ENCODE peak calls at places on chromosomes 5 and 9, in five cellular contexts. L, Z, W, X and J are unnamed samples.

GRCh38 chr9:107174441-107174840 is 108.6 kb upstream of the RAD23B start:
- DNase-seq in L (no peak), Z (no peak), W (no peak), X (no peak), J (no peak)

GRCh38 chr5:111309384-111309783 is 85.2 kb downstream of the CAMK4 start:
- DNase-seq in L (no peak), Z (no peak), W (no peak), X (no peak), J (no peak)

GRCh38 chr9:82721596-82721995 is 341.3 kb downstream of the RASEF start:
- DNase-seq in L (no peak), Z (no peak), W (no peak), X (no peak), J (no peak)

GRCh38 chr5:73564018-73564417 is 1.4 kb downstream of the ANKRA2 start:
- DNase-seq in L (no peak), Z (no peak), W (no peak), X (no peak), J (no peak)

GRCh38 chr5:162230348-162230747 is 162.8 kb downstream of the GABRG2 start:
- DNase-seq in L (no peak), Z (no peak), W (no peak), X (no peak), J (no peak)

GRCh38 chr5:72108200-72109050 is 1.1 kb downstream of the MAP1B start:
- DNase-seq in L (peak; percentile 82), Z (peak; percentile 62), W (peak; percentile 74), X (no peak), J (peak; percentile 77)

GRCh38 chr5:79621056-79621455 is 8.8 kb downstream of the TENT2 start:
- DNase-seq in L (no peak), Z (no peak), W (no peak), X (no peak), J (no peak)

GRCh38 chr5:135359374-135360165 is 39.5 kb downstream of the MACROH2A1 start:
- DNase-seq in L (no peak), Z (no peak), W (no peak), X (no peak), J (peak; percentile 12)

GRCh38 chr5:123720339-123720738 is 208.4 kb downstream of the CSNK1G3 start:
- DNase-seq in L (no peak), Z (no peak), W (no peak), X (no peak), J (no peak)

GRCh38 chr5:168184103-168184502 is 107.3 kb upstream of the WWC1 start:
- DNase-seq in L (no peak), Z (no peak), W (no peak), X (no peak), J (no peak)

GRCh38 chr9:74497750-74498615 is 848 bp downstream of the RORB start:
- DNase-seq in L (peak; percentile 34), Z (no peak), W (no peak), X (no peak), J (peak; percentile 77)

GRCh38 chr9:124118894-124119293 is 107.3 kb downstream of the LHX2 start:
- DNase-seq in L (no peak), Z (no peak), W (no peak), X (no peak), J (no peak)

GRCh38 chr5:60797482-60798153 is 46.5 kb downstream of the ELOVL7 start:
- DNase-seq in L (no peak), Z (no peak), W (no peak), X (no peak), J (no peak)

DNA sequence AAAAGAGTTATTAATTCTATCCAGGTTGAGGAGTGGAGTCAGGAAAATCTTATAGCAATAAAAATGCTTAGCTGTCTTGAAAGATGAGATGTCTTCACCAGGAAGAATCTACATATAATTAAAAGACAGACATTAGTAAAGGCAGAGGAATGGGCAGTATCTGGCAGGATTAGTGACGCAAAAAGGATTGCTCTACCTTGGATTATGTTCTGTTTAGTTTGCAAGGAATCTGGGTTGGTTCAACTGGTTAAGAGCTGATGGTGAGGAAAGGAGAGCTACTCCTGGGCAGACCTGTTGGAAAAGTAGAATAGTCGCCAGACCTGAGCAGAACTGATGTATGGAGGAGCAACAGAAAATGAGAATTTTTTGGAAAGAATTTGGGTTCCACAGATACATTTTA is 318.5 kb downstream of the ADGRV1 start:
- DNase-seq in L (no peak), Z (no peak), W (no peak), X (no peak), J (no peak)
- H3K27ac ChIP-seq in L (no peak overlapping the region), Z (no peak overlapping the region), W (no peak overlapping the region), X (no peak overlapping the region), J (no peak overlapping the region)

DNA sequence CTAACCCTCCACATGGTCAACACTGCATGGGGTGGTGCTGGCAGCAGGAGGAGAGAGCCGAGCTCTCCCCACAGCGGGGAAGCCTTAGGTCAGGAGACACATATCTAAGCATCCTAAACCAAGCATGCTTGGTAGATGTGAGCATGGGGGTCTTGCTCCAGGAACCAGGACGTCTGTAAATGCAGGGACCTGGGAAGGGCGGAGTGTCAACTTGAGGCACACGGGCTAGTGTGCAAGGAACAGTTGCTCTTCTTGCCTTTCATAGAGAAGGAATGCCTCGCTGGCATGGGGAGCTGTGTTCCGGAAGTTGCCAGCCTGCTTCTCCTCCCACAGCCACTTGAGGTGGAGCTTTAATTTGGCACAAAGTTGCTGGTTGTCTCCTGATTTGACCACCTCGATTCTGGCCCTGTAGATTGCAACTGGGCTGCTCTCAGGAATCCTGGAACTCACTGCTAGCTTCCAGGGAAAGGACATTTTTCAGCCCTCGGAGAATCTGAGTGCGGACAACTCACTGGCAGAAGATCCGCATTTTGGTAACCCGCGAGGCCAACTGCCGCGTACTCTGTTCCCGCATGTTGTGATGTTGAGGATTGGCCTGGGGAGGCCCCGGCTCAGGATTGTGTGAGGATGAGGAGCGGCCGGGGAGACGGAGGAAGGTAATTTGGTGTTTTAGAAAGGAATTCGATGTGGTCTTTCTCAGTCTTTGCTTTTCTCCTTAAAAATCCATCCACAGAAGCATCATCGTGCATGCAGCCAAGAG is 370.3 kb upstream of the IRX1 start:
- DNase-seq in L (no peak), Z (no peak), W (no peak), X (no peak), J (peak; percentile 54)
- H3K4me1 ChIP-seq in L (no peaks in the 10 kb centered on the region), Z (no peaks in the 10 kb centered on the region), W (no peaks in the 10 kb centered on the region), X (no peaks in the 10 kb centered on the region), J (no peaks in the 10 kb centered on the region)

DNA sequence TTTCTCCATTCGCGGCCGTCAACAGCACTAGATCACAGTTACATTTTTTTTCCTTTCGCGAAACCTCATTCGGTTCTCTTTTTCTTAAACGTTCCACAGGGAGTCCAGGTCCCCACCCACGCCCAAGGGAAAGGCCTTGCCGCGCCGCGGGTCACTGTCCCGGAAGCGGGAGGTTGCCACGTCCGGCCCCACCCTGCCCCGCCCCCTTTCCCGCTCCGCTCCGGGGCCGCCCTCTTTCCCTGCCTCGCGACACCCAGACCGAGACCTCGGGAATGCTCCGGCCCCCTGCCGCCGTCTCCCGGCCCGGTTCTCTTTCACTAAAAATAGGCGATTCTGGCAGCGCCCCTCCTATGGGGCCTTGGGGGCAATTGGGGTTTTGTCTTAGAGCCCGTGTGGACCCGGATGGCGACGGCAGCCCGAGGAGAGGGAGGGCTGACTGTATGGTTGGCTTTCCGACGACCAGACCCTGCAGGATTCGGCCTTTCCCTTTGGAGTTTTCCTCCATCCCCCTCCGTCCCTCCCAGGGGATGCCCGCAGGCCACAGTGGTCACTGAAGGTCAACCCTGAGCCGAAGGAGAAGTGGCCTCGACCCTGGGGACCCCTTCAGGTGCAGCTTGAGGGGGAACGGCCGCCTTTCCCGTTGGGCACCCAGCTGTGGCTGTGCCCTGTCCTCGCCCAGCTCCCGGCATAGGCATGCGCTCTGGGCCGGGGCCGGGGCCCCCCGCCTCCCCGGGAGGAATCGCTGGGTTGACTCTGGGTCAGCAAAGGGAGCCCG is 2.8 kb upstream of the RACK1 start:
- DNase-seq in L (peak; percentile 94), Z (peak; percentile 87), W (peak; percentile 91), X (no peak), J (peak; percentile 95)
- TF ChIP-seq POLR2A in L (peak; percentile 58), Z (peak; percentile 76), W (peak; percentile 57), X (peak; percentile 81), J (peak; percentile 35)

GRCh38 chr9:18489861-18490260 is 15.9 kb downstream of the ADAMTSL1 start:
- DNase-seq in L (no peak), Z (no peak), W (no peak), X (no peak), J (no peak)
- H3K27ac ChIP-seq in L (peak overlapping the region; percentile 2), Z (no peak overlapping the region), W (peak overlapping the region; percentile 89), X (peak overlapping the region; percentile 64), J (no peak overlapping the region)

DNA sequence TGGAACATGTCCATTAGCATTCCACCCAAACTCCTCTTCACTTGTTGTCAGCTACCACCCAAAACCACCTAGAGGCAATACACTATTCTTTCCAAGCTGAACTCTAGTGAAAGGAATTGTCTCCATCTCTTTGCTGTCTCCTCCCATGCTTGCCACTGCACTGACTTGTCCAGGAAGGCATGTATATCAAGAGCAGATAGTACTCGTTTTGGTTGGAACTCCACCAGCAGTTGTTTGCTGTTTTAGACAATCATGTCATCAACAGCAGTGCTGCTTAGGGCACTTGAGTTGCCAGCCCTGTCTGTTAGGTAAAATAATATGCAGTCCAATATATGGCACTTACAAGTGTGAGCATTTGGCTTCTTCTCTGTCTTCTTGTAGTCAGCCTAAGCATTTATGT is 80.0 kb upstream of the SAP30L start:
- DNase-seq in L (no peak), Z (no peak), W (no peak), X (no peak), J (no peak)
- H3K4me1 ChIP-seq in L (peaks cover 15% of the 10 kb centered on the region), Z (peaks cover 9% of the 10 kb centered on the region), W (no peaks in the 10 kb centered on the region), X (peaks cover 21% of the 10 kb centered on the region), J (no peaks in the 10 kb centered on the region)

DNA sequence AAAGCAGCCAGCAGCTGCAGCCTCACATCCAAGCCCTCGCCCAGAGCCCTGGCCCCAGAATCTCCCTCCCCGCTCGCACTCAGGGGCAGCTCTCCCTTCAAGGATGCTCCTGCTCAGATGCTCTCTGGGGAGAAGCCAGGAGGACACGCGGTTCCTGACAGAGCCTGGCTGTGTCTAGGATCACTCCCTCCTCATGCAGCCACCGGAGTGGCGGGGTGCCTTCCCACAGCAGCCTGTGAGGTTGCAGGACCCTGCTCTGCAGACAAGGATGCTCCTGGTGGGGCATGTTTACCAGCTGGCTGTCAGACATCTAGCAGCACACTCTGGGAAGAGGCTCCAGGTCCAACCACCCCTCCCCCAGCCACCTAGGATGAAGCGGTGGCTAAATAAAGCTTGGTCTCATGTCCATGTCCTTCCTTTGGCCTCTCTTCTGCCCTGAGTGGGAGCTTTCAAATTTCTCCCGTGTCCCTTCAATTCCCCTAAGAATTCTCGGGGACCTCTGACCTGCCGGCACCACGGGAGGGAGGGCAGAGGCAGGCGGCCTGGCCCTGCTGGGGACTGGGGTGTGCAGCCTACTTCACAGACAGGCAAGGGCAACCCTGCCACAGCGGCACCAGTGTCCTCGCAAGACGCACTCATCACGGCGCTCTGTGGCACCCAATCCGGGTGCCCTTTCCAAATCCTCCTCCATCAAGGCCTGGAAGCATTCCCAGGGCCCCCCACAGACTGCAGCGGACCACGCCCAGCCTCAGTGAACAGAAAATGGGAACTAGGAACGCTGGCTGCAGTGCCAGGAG is 88.3 kb upstream of the SARDH start:
- DNase-seq in L (no peak), Z (no peak), W (peak; percentile 54), X (no peak), J (no peak)
- TF ChIP-seq POLR2A in L (no peak), Z (no peak), W (no peak), X (no peak), J (no peak)

GRCh38 chr5:41122459-41122858 is 51.3 kb upstream of the MROH2B start:
- DNase-seq in L (no peak), Z (no peak), W (no peak), X (no peak), J (no peak)
- H3K27ac ChIP-seq in L (no peak overlapping the region), Z (no peak overlapping the region), W (no peak overlapping the region), X (no peak overlapping the region), J (no peak overlapping the region)